ENCODE peak calls at places on chromosome 11, in four cellular contexts. T, I, D and A are unnamed samples.

GRCh38 chr11:69531717-69532088 is 50.2 kb downstream of the LINC01488 start:
- DNase-seq in T (peak), I (no peak), D (no peak), A (no peak)

GRCh38 chr11:78840190-78840589 is 265.5 kb upstream of the NARS2 start:
- DNase-seq in T (no peak), I (no peak), D (peak), A (no peak)

GRCh38 chr11:72584293-72584921 is 89.8 kb downstream of the PDE2A start:
- DNase-seq in T (peak), I (no peak), D (peak), A (peak)

GRCh38 chr11:120548682-120549209 is 37.2 kb downstream of the GRIK4 start:
- DNase-seq in T (no peak), I (no peak), D (no peak), A (peak)

GRCh38 chr11:126039485-126040271 is 23.0 kb downstream of the CDON start:
- DNase-seq in T (no peak), I (no peak), D (no peak), A (no peak)

GRCh38 chr11:57800444-57801184 is 39.0 kb downstream of the CTNND1 start:
- DNase-seq in T (no peak), I (peak), D (peak), A (no peak)

GRCh38 chr11:132504501-132505041 is 1027.7 kb downstream of the OPCML start:
- DNase-seq in T (no peak), I (no peak), D (no peak), A (no peak)

GRCh38 chr11:14626650-14627049 is 17.0 kb upstream of the PDE3B start:
- DNase-seq in T (no peak), I (no peak), D (no peak), A (no peak)

GRCh38 chr11:113818426-113818825 is 38.8 kb downstream of the CLDN25 start:
- DNase-seq in T (no peak), I (no peak), D (peak), A (no peak)

GRCh38 chr11:10855295-10855694 is 2.6 kb downstream of the ZBED5 start:
- DNase-seq in T (no peak), I (no peak), D (no peak), A (no peak)

GRCh38 chr11:117945047-117945820 is 16.0 kb upstream of the TMPRSS13 start:
- DNase-seq in T (no peak), I (no peak), D (no peak), A (no peak)

GRCh38 chr11:926341-926916 is 759 bp downstream of the AP2A2 start:
- DNase-seq in T (peak), I (no peak), D (peak), A (no peak)

GRCh38 chr11:2746401-2747230 is 46.8 kb upstream of the KCNQ1OT1 start:
- DNase-seq in T (peak), I (no peak), D (no peak), A (no peak)

GRCh38 chr11:74366576-74366975 is 31.7 kb downstream of the PGM2L1 start:
- DNase-seq in T (no peak), I (no peak), D (peak), A (no peak)

GRCh38 chr11:77053217-77054013 is 13.4 kb upstream of the CAPN5 start:
- DNase-seq in T (no peak), I (no peak), D (no peak), A (no peak)

GRCh38 chr11:66045177-66045639 is 3.8 kb downstream of the GAL3ST3 start:
- DNase-seq in T (peak), I (peak), D (peak), A (peak)

GRCh38 chr11:72030428-72031045 is 31.8 kb downstream of the IL18BP start:
- DNase-seq in T (no peak), I (no peak), D (no peak), A (no peak)

GRCh38 chr11:30143098-30143705 is 87.6 kb upstream of the FSHB start:
- DNase-seq in T (no peak), I (no peak), D (peak), A (no peak)

GRCh38 chr11:132888226-132888625 is 644.1 kb downstream of the OPCML start:
- DNase-seq in T (no peak), I (no peak), D (no peak), A (no peak)

GRCh38 chr11:126165366-126166156 is 45.9 kb downstream of the RPUSD4 start:
- DNase-seq in T (no peak), I (no peak), D (no peak), A (no peak)

GRCh38 chr11:64266339-64266738 is 15.0 kb downstream of the PLCB3 start:
- DNase-seq in T (no peak), I (no peak), D (peak), A (no peak)

GRCh38 chr11:93236741-93237675 is 39.2 kb upstream of the SLC36A4 start:
- DNase-seq in T (no peak), I (no peak), D (peak), A (no peak)

GRCh38 chr11:7971846-7972245 is 6.6 kb upstream of the NLRP10 start:
- DNase-seq in T (no peak), I (no peak), D (peak), A (no peak)

GRCh38 chr11:19828382-19829108 is 115.9 kb downstream of the NAV2 start:
- DNase-seq in T (no peak), I (no peak), D (no peak), A (no peak)

GRCh38 chr11:134261626-134262488 is 8.5 kb downstream of the ACAD8 start:
- DNase-seq in T (no peak), I (peak), D (peak), A (no peak)

GRCh38 chr11:122091850-122092249 is 24.2 kb downstream of the BLID start:
- DNase-seq in T (no peak), I (no peak), D (no peak), A (no peak)

GRCh38 chr11:17607083-17607429 is 60.0 kb downstream of the OTOG start:
- DNase-seq in T (no peak), I (no peak), D (no peak), A (no peak)

GRCh38 chr11:113274708-113275582 is 39.4 kb upstream of the TTC12 start:
- DNase-seq in T (no peak), I (no peak), D (peak), A (no peak)

GRCh38 chr11:117932426-117932825 is 3.2 kb upstream of the TMPRSS13 start:
- DNase-seq in T (no peak), I (no peak), D (no peak), A (no peak)

GRCh38 chr11:4766420-4767043 is 3.2 kb downstream of the OR51F1 start:
- DNase-seq in T (no peak), I (no peak), D (no peak), A (no peak)

GRCh38 chr11:61538636-61538961 is 30.1 kb downstream of the LRRC10B start:
- DNase-seq in T (no peak), I (no peak), D (no peak), A (no peak)

GRCh38 chr11:126197277-126197939 is 14.0 kb downstream of the RPUSD4 start:
- DNase-seq in T (no peak), I (peak), D (no peak), A (no peak)

GRCh38 chr11:124098142-124098541 is 17.1 kb upstream of the VWA5A start:
- DNase-seq in T (no peak), I (no peak), D (no peak), A (no peak)